ENCODE peak calls at places on chromosomes 1 and 21, in four cellular contexts. One of them, this sample, is unnamed.

GRCh38 chr1:45187735-45188134 is 18.7 kb downstream of the ZSWIM5 start:
- DNase-seq in A549: no peak
- DNase-seq in MCF 10A: no peak
- DNase-seq in IMR-90: peak
- DNase-seq in this sample: no peak

GRCh38 chr1:81912383-81912782 is 111.6 kb downstream of the ADGRL2 start:
- DNase-seq in A549: no peak
- DNase-seq in MCF 10A: no peak
- DNase-seq in IMR-90: no peak
- DNase-seq in this sample: no peak

GRCh38 chr1:175009532-175009931 is 9.8 kb downstream of the CACYBP start:
- DNase-seq in A549: no peak
- DNase-seq in MCF 10A: no peak
- DNase-seq in IMR-90: no peak
- DNase-seq in this sample: no peak

GRCh38 chr1:28374297-28374696 is 4.8 kb downstream of the PHACTR4 start:
- DNase-seq in A549: no peak
- DNase-seq in MCF 10A: no peak
- DNase-seq in IMR-90: peak
- DNase-seq in this sample: no peak

GRCh38 chr1:246198141-246198820 is 308.8 kb downstream of the SMYD3 start:
- DNase-seq in A549: no peak
- DNase-seq in MCF 10A: no peak
- DNase-seq in IMR-90: no peak
- DNase-seq in this sample: no peak

GRCh38 chr1:160743266-160743665 is 4.2 kb downstream of the SLAMF7 start:
- DNase-seq in A549: no peak
- DNase-seq in MCF 10A: no peak
- DNase-seq in IMR-90: no peak
- DNase-seq in this sample: no peak

GRCh38 chr1:218171302-218171893 is 113.7 kb upstream of the RRP15 start:
- DNase-seq in A549: peak
- DNase-seq in MCF 10A: peak
- DNase-seq in IMR-90: peak
- DNase-seq in this sample: no peak

GRCh38 chr21:15430023-15430422 is 299.8 kb upstream of the USP25 start:
- DNase-seq in A549: no peak
- DNase-seq in MCF 10A: no peak
- DNase-seq in IMR-90: no peak
- DNase-seq in this sample: no peak

GRCh38 chr1:157170677-157171515 is 32.7 kb upstream of the ETV3 start:
- DNase-seq in A549: peak
- DNase-seq in MCF 10A: peak
- DNase-seq in IMR-90: no peak
- DNase-seq in this sample: peak

GRCh38 chr1:204513117-204513716 is 3.0 kb upstream of the MDM4 start:
- DNase-seq in A549: no peak
- DNase-seq in MCF 10A: no peak
- DNase-seq in IMR-90: no peak
- DNase-seq in this sample: no peak

GRCh38 chr1:185440877-185441276 is 123.8 kb upstream of the IVNS1ABP start:
- DNase-seq in A549: no peak
- DNase-seq in MCF 10A: no peak
- DNase-seq in IMR-90: no peak
- DNase-seq in this sample: no peak

GRCh38 chr21:36229181-36229580 is 72.6 kb downstream of the DOP1B start:
- DNase-seq in A549: no peak
- DNase-seq in MCF 10A: no peak
- DNase-seq in IMR-90: no peak
- DNase-seq in this sample: no peak

GRCh38 chr1:41811051-41811795 is 107.5 kb downstream of the HIVEP3 start:
- DNase-seq in A549: no peak
- DNase-seq in MCF 10A: no peak
- DNase-seq in IMR-90: peak
- DNase-seq in this sample: no peak

GRCh38 chr1:90729484-90730246 is 12.6 kb upstream of the BARHL2 start:
- DNase-seq in A549: no peak
- DNase-seq in MCF 10A: no peak
- DNase-seq in IMR-90: no peak
- DNase-seq in this sample: peak
- TF ChIP-seq CTCF in A549: no peak
- TF ChIP-seq CTCF in MCF 10A: no peak
- TF ChIP-seq CTCF in IMR-90: peak
- TF ChIP-seq CTCF in this sample: peak

GRCh38 chr1:153763365-153764225 is 11.6 kb upstream of the SLC27A3 start:
- DNase-seq in A549: no peak
- DNase-seq in MCF 10A: no peak
- DNase-seq in IMR-90: no peak
- DNase-seq in this sample: no peak

GRCh38 chr1:153764315-153764714 is 10.9 kb upstream of the SLC27A3 start:
- DNase-seq in A549: no peak
- DNase-seq in MCF 10A: no peak
- DNase-seq in IMR-90: no peak
- DNase-seq in this sample: no peak

DNA sequence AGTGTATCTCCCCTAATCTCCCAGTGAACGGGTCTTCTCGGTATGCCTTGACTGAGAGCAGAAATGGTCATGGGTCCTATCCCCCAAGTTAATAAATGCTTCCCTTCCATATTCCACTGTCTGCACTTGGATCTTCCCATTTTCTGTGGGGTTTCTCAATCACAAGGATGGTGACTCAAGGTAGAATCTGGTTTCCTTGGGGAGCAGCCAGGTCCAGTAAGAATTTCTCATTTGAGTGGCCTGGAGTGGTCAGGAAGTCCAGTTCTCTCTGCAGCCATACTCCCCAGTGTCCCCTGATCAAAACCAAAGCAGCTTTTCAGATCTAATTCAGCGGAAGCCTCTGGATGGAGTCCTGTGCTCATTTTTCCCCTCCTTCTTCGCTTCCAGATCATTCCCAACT is 14.8 kb upstream of the SLC27A3 start:
- DNase-seq in A549: no peak
- DNase-seq in MCF 10A: peak
- DNase-seq in IMR-90: peak
- DNase-seq in this sample: no peak
- TF ChIP-seq CTCF in A549: no peak
- TF ChIP-seq CTCF in MCF 10A: no peak
- TF ChIP-seq CTCF in IMR-90: no peak
- TF ChIP-seq CTCF in this sample: no peak

GRCh38 chr1:17851075-17851474 is 95.9 kb downstream of the ACTL8 start:
- DNase-seq in A549: no peak
- DNase-seq in MCF 10A: no peak
- DNase-seq in IMR-90: no peak
- DNase-seq in this sample: no peak

GRCh38 chr1:17845583-17845982 is 90.5 kb downstream of the ACTL8 start:
- DNase-seq in A549: no peak
- DNase-seq in MCF 10A: no peak
- DNase-seq in IMR-90: no peak
- DNase-seq in this sample: no peak

GRCh38 chr1:17853241-17853640 is 98.1 kb downstream of the ACTL8 start:
- DNase-seq in A549: no peak
- DNase-seq in MCF 10A: no peak
- DNase-seq in IMR-90: no peak
- DNase-seq in this sample: no peak

GRCh38 chr1:17852383-17852782 is 97.2 kb downstream of the ACTL8 start:
- DNase-seq in A549: no peak
- DNase-seq in MCF 10A: no peak
- DNase-seq in IMR-90: no peak
- DNase-seq in this sample: no peak

GRCh38 chr1:17849216-17849615 is 94.1 kb downstream of the ACTL8 start:
- DNase-seq in A549: no peak
- DNase-seq in MCF 10A: no peak
- DNase-seq in IMR-90: peak
- DNase-seq in this sample: no peak
- TF ChIP-seq CTCF in A549: no peak
- TF ChIP-seq CTCF in MCF 10A: no peak
- TF ChIP-seq CTCF in IMR-90: peak
- TF ChIP-seq CTCF in this sample: no peak

DNA sequence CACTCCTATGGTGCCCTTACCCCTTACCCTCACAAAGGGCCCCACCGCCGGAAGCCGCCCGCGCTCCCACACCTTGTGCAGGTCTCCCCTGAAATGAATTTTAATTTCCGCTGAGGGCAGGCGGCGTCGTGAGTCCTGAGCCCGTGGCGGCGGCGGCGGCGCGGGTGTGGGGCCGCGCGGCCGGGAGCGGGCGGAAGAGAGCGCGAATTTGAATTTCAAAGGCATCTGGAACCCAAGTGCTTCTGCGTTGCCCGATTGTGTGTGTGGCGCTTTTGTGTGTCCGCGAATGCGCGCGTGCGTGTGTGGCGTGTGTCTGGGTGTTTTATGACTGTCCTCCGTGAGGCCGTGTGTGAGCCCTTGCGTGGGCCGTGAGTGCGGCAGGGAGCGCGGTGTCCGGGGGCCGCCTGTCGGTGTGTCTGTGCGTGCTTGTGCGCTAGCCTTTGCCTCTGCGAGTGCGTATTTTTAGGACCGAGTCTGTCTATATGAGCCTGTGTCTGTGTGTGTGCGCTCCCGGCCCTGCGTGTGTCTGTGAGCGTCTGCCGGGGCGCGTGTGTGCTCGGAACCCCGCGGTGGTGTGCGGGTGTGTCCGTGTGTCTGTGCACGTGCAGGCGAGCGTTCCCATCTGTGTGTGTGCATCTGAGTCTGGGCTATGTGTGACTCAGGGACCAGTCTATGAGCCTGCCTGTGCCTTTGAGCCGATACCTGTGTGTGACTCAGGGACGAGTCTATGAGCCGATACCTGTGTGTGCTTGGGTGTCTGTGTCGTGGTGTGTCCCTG is 7.9 kb upstream of the ADGRB2 start:
- DNase-seq in A549: no peak
- DNase-seq in MCF 10A: no peak
- DNase-seq in IMR-90: peak
- DNase-seq in this sample: no peak
- TF ChIP-seq CTCF in A549: no peak
- TF ChIP-seq CTCF in MCF 10A: no peak
- TF ChIP-seq CTCF in IMR-90: no peak
- TF ChIP-seq CTCF in this sample: no peak

This sample was measured in endothelial cell.